ENCODE peak calls at places on chromosomes 2 and 18, in four cellular contexts. One of them, this sample, is unnamed.

GRCh38 chr2:152400607-152401214 is 65.7 kb downstream of the FMNL2 start:
- DNase-seq in GM12878: no peak
- DNase-seq in HepG2: no peak
- DNase-seq in K562: no peak
- DNase-seq in this sample: no peak

GRCh38 chr2:225806105-225806504 is 406.6 kb downstream of the NYAP2 start:
- DNase-seq in GM12878: no peak
- DNase-seq in HepG2: no peak
- DNase-seq in K562: no peak
- DNase-seq in this sample: no peak

GRCh38 chr2:205684871-205685313 is 2.6 kb downstream of the NRP2 start:
- DNase-seq in GM12878: no peak
- DNase-seq in HepG2: no peak
- DNase-seq in K562: no peak
- DNase-seq in this sample: no peak

GRCh38 chr2:237315170-237315880 is 98.6 kb downstream of the COL6A3 start:
- DNase-seq in GM12878: no peak
- DNase-seq in HepG2: peak
- DNase-seq in K562: no peak
- DNase-seq in this sample: no peak

GRCh38 chr18:45834303-45834702 is 8.8 kb downstream of the SIGLEC15 start:
- DNase-seq in GM12878: no peak
- DNase-seq in HepG2: no peak
- DNase-seq in K562: no peak
- DNase-seq in this sample: no peak

GRCh38 chr2:29053680-29054400 is 20.5 kb downstream of the PCARE start:
- DNase-seq in GM12878: no peak
- DNase-seq in HepG2: no peak
- DNase-seq in K562: no peak
- DNase-seq in this sample: no peak

GRCh38 chr2:144162652-144163051 is 357.3 kb downstream of the ZEB2 start:
- DNase-seq in GM12878: peak
- DNase-seq in HepG2: peak
- DNase-seq in K562: no peak
- DNase-seq in this sample: peak

GRCh38 chr18:44796505-44797198 is 116.0 kb downstream of the SETBP1 start:
- DNase-seq in GM12878: no peak
- DNase-seq in HepG2: peak
- DNase-seq in K562: no peak
- DNase-seq in this sample: no peak

GRCh38 chr2:142472382-142472781 is 341.6 kb upstream of the LRP1B start:
- DNase-seq in GM12878: no peak
- DNase-seq in HepG2: peak
- DNase-seq in K562: no peak
- DNase-seq in this sample: no peak

GRCh38 chr2:188466761-188467160 is 175.1 kb downstream of the GULP1 start:
- DNase-seq in GM12878: no peak
- DNase-seq in HepG2: no peak
- DNase-seq in K562: no peak
- DNase-seq in this sample: no peak

GRCh38 chr2:62217980-62218379 is 22.1 kb downstream of the B3GNT2 start:
- DNase-seq in GM12878: no peak
- DNase-seq in HepG2: no peak
- DNase-seq in K562: no peak
- DNase-seq in this sample: no peak

GRCh38 chr2:5521462-5521861 is 170.7 kb upstream of the SOX11 start:
- DNase-seq in GM12878: no peak
- DNase-seq in HepG2: no peak
- DNase-seq in K562: no peak
- DNase-seq in this sample: no peak

GRCh38 chr2:63614983-63615945 is 26.5 kb downstream of the MDH1 start:
- DNase-seq in GM12878: no peak
- DNase-seq in HepG2: peak
- DNase-seq in K562: peak
- DNase-seq in this sample: peak

GRCh38 chr18:77077836-77078456 is 54.6 kb downstream of the MBP start:
- DNase-seq in GM12878: no peak
- DNase-seq in HepG2: no peak
- DNase-seq in K562: no peak
- DNase-seq in this sample: no peak

GRCh38 chr2:132782166-132782783 is 112.3 kb upstream of the LYPD1 start:
- DNase-seq in GM12878: no peak
- DNase-seq in HepG2: no peak
- DNase-seq in K562: no peak
- DNase-seq in this sample: no peak

GRCh38 chr2:66507673-66508127 is 72.8 kb downstream of the MEIS1 start:
- DNase-seq in GM12878: no peak
- DNase-seq in HepG2: no peak
- DNase-seq in K562: no peak
- DNase-seq in this sample: peak

GRCh38 chr2:159148891-159149290 is 137.6 kb downstream of the WDSUB1 start:
- DNase-seq in GM12878: no peak
- DNase-seq in HepG2: no peak
- DNase-seq in K562: no peak
- DNase-seq in this sample: no peak

GRCh38 chr18:23421277-23421676 is 31.8 kb upstream of the RIOK3 start:
- DNase-seq in GM12878: no peak
- DNase-seq in HepG2: peak
- DNase-seq in K562: no peak
- DNase-seq in this sample: no peak

GRCh38 chr2:61461404-61461803 is 9.5 kb downstream of the USP34 start:
- DNase-seq in GM12878: no peak
- DNase-seq in HepG2: no peak
- DNase-seq in K562: no peak
- DNase-seq in this sample: no peak

GRCh38 chr18:58013241-58014211 is 30.5 kb upstream of the NEDD4L start:
- DNase-seq in GM12878: no peak
- DNase-seq in HepG2: peak
- DNase-seq in K562: no peak
- DNase-seq in this sample: no peak

GRCh38 chr2:182891611-182892010 is 25.2 kb upstream of the FRZB start:
- DNase-seq in GM12878: no peak
- DNase-seq in HepG2: no peak
- DNase-seq in K562: no peak
- DNase-seq in this sample: no peak

GRCh38 chr18:28855989-28856388 is 679.1 kb upstream of the CDH2 start:
- DNase-seq in GM12878: no peak
- DNase-seq in HepG2: no peak
- DNase-seq in K562: no peak
- DNase-seq in this sample: no peak

GRCh38 chr18:43073771-43074170 is 41.7 kb downstream of the RIT2 start:
- DNase-seq in GM12878: no peak
- DNase-seq in HepG2: no peak
- DNase-seq in K562: no peak
- DNase-seq in this sample: no peak

GRCh38 chr2:28469947-28470585 is 25.8 kb upstream of the PLB1 start:
- DNase-seq in GM12878: no peak
- DNase-seq in HepG2: no peak
- DNase-seq in K562: no peak
- DNase-seq in this sample: no peak

GRCh38 chr2:201361078-201361477 is 3.9 kb upstream of the FLACC1 start:
- DNase-seq in GM12878: no peak
- DNase-seq in HepG2: no peak
- DNase-seq in K562: no peak
- DNase-seq in this sample: no peak

GRCh38 chr2:16767789-16768188 is 102.2 kb upstream of the CYRIA start:
- DNase-seq in GM12878: no peak
- DNase-seq in HepG2: no peak
- DNase-seq in K562: peak
- DNase-seq in this sample: no peak

GRCh38 chr2:95342556-95343320 is 45.6 kb downstream of the KCNIP3 start:
- DNase-seq in GM12878: no peak
- DNase-seq in HepG2: no peak
- DNase-seq in K562: no peak
- DNase-seq in this sample: no peak

GRCh38 chr2:37851828-37852584 is 73.1 kb upstream of the RMDN2 start:
- DNase-seq in GM12878: peak
- DNase-seq in HepG2: no peak
- DNase-seq in K562: no peak
- DNase-seq in this sample: no peak

GRCh38 chr2:30938196-30938595 is 130.9 kb upstream of the CAPN13 start:
- DNase-seq in GM12878: no peak
- DNase-seq in HepG2: no peak
- DNase-seq in K562: no peak
- DNase-seq in this sample: no peak

GRCh38 chr2:113060396-113060795 is 1.4 kb downstream of the IL36RN start:
- DNase-seq in GM12878: no peak
- DNase-seq in HepG2: no peak
- DNase-seq in K562: no peak
- DNase-seq in this sample: no peak

GRCh38 chr18:37305084-37305483 is 260.5 kb downstream of the CELF4 start:
- DNase-seq in GM12878: no peak
- DNase-seq in HepG2: no peak
- DNase-seq in K562: no peak
- DNase-seq in this sample: no peak

GRCh38 chr18:79302120-79302519 is 93.6 kb upstream of the NFATC1 start:
- DNase-seq in GM12878: no peak
- DNase-seq in HepG2: no peak
- DNase-seq in K562: no peak
- DNase-seq in this sample: no peak

GRCh38 chr2:108490506-108491122 is 41.6 kb downstream of the GCC2 start:
- DNase-seq in GM12878: no peak
- DNase-seq in HepG2: no peak
- DNase-seq in K562: no peak
- DNase-seq in this sample: no peak

GRCh38 chr2:108491848-108492247 is 42.4 kb upstream of the LIMS1 start:
- DNase-seq in GM12878: no peak
- DNase-seq in HepG2: no peak
- DNase-seq in K562: no peak
- DNase-seq in this sample: no peak

GRCh38 chr2:108492364-108492763 is 41.9 kb upstream of the LIMS1 start:
- DNase-seq in GM12878: no peak
- DNase-seq in HepG2: peak
- DNase-seq in K562: no peak
- DNase-seq in this sample: no peak
- TF ChIP-seq MAX in GM12878: no peak
- TF ChIP-seq MAX in HepG2: no peak
- TF ChIP-seq MAX in K562: no peak
- TF ChIP-seq MAX in this sample: no peak

GRCh38 chr2:75790121-75790520 is 79.4 kb upstream of the GCFC2 start:
- DNase-seq in GM12878: no peak
- DNase-seq in HepG2: no peak
- DNase-seq in K562: no peak
- DNase-seq in this sample: no peak

GRCh38 chr2:75792146-75792545 is 81.4 kb upstream of the GCFC2 start:
- DNase-seq in GM12878: no peak
- DNase-seq in HepG2: no peak
- DNase-seq in K562: no peak
- DNase-seq in this sample: no peak

GRCh38 chr2:75788154-75788553 is 77.4 kb upstream of the GCFC2 start:
- DNase-seq in GM12878: no peak
- DNase-seq in HepG2: no peak
- DNase-seq in K562: no peak
- DNase-seq in this sample: no peak

GRCh38 chr2:75788925-75789324 is 78.2 kb upstream of the GCFC2 start:
- DNase-seq in GM12878: no peak
- DNase-seq in HepG2: no peak
- DNase-seq in K562: no peak
- DNase-seq in this sample: no peak

GRCh38 chr2:75790790-75791467 is 80.2 kb upstream of the GCFC2 start:
- DNase-seq in GM12878: no peak
- DNase-seq in HepG2: no peak
- DNase-seq in K562: no peak
- DNase-seq in this sample: no peak
- TF ChIP-seq CREM in GM12878: no peak
- TF ChIP-seq CREM in HepG2: no peak
- TF ChIP-seq CREM in K562: no peak
- TF ChIP-seq CREM in this sample: no peak

DNA sequence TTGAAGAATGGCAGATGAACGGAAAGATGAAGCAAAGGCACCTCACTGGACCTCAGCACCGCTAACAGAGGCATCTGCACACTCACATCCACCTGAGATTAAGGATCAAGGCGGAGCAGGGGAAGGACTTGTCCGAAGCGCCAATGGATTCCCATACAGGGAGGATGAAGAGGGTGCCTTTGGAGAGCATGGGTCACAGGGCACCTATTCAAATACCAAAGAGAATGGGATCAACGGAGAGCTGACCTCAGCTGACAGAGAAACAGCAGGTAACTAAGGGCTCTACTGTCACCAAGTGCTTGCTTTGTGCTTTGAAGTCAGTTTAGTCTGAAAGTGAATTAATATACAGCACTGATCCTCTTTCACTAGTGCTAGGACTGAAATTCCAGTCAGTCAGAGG is 118.5 kb upstream of the UNC80 start:
- DNase-seq in GM12878: no peak
- DNase-seq in HepG2: no peak
- DNase-seq in K562: no peak
- DNase-seq in this sample: no peak
- TF ChIP-seq MAX in GM12878: no peak
- TF ChIP-seq MAX in HepG2: no peak
- TF ChIP-seq MAX in K562: no peak
- TF ChIP-seq MAX in this sample: no peak

GRCh38 chr2:155060906-155061305 is 362.4 kb downstream of the KCNJ3 start:
- DNase-seq in GM12878: no peak
- DNase-seq in HepG2: no peak
- DNase-seq in K562: no peak
- DNase-seq in this sample: no peak
- TF ChIP-seq CREM in GM12878: no peak
- TF ChIP-seq CREM in HepG2: no peak
- TF ChIP-seq CREM in K562: no peak
- TF ChIP-seq CREM in this sample: no peak

GRCh38 chr2:25159947-25160346 is 8.4 kb downstream of the POMC start:
- DNase-seq in GM12878: no peak
- DNase-seq in HepG2: no peak
- DNase-seq in K562: peak
- DNase-seq in this sample: peak
- TF ChIP-seq MAX in GM12878: no peak
- TF ChIP-seq MAX in HepG2: no peak
- TF ChIP-seq MAX in K562: no peak
- TF ChIP-seq MAX in this sample: no peak

DNA sequence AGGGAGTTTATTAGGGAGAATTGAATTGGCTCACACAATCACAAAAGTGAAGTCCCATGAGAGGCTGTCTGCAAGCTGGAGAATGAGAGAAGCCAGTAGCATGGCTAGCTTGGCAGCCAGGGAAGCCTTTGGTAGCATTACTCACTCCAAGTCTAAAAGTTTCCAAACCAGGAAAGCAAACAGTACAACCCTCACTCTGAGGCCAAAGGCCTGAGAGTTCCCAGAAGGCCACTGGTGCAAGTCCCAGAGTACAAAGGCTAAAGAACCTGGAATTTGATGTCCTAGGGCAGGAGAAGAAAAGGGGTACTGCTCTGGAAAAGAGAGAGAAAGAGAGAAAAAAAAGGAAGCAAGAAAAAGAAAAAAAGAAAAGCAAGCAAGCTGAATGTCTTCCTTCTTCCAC is 318.2 kb downstream of the RND3 start:
- DNase-seq in GM12878: no peak
- DNase-seq in HepG2: no peak
- DNase-seq in K562: no peak
- DNase-seq in this sample: no peak
- TF ChIP-seq CREM in GM12878: no peak
- TF ChIP-seq CREM in HepG2: no peak
- TF ChIP-seq CREM in K562: no peak
- TF ChIP-seq CREM in this sample: no peak